ENCODE peak calls at places on chromosomes 1 and 21, in seven cellular contexts. One of them, this sample, is unnamed.

GRCh38 chr21:45877821-45878469 is 103.6 kb upstream of the COL6A1 start:
- DNase-seq in H1: no peak
- DNase-seq in mesenchymal stem cell: no peak
- DNase-seq in mesendoderm: no peak
- DNase-seq in H9: no peak
- DNase-seq in trophoblast cell: no peak
- DNase-seq in IMR-90: no peak
- DNase-seq in this sample: no peak

GRCh38 chr1:40059960-40060337 is 19.4 kb downstream of the CAP1 start:
- DNase-seq in H1: no peak
- DNase-seq in mesenchymal stem cell: peak
- DNase-seq in mesendoderm: no peak
- DNase-seq in H9: no peak
- DNase-seq in trophoblast cell: no peak
- DNase-seq in IMR-90: no peak
- DNase-seq in this sample: no peak

GRCh38 chr1:192552619-192553225 is 22.9 kb upstream of the RGS1 start:
- DNase-seq in H1: no peak
- DNase-seq in mesenchymal stem cell: no peak
- DNase-seq in mesendoderm: no peak
- DNase-seq in H9: no peak
- DNase-seq in trophoblast cell: peak
- DNase-seq in IMR-90: no peak
- DNase-seq in this sample: no peak

GRCh38 chr1:204377800-204378608 is 18.3 kb upstream of the PLEKHA6 start:
- DNase-seq in H1: peak
- DNase-seq in mesenchymal stem cell: no peak
- DNase-seq in mesendoderm: peak
- DNase-seq in H9: peak
- DNase-seq in trophoblast cell: peak
- DNase-seq in IMR-90: no peak
- DNase-seq in this sample: no peak

GRCh38 chr1:36166938-36167910 is 11.3 kb downstream of the MAP7D1 start:
- DNase-seq in H1: no peak
- DNase-seq in mesenchymal stem cell: peak
- DNase-seq in mesendoderm: peak
- DNase-seq in H9: no peak
- DNase-seq in trophoblast cell: no peak
- DNase-seq in IMR-90: peak
- DNase-seq in this sample: no peak

GRCh38 chr1:167820684-167821355 is 93.1 kb downstream of the ADCY10 start:
- DNase-seq in H1: no peak
- DNase-seq in mesenchymal stem cell: no peak
- DNase-seq in mesendoderm: peak
- DNase-seq in H9: peak
- DNase-seq in trophoblast cell: peak
- DNase-seq in IMR-90: no peak
- DNase-seq in this sample: no peak

GRCh38 chr1:40868051-40868723 is 6.0 kb upstream of the CITED4 start:
- DNase-seq in H1: no peak
- DNase-seq in mesenchymal stem cell: peak
- DNase-seq in mesendoderm: no peak
- DNase-seq in H9: no peak
- DNase-seq in trophoblast cell: peak
- DNase-seq in IMR-90: peak
- DNase-seq in this sample: no peak

GRCh38 chr21:44911384-44912157 is 9.1 kb downstream of the ITGB2 start:
- DNase-seq in H1: no peak
- DNase-seq in mesenchymal stem cell: no peak
- DNase-seq in mesendoderm: no peak
- DNase-seq in H9: no peak
- DNase-seq in trophoblast cell: peak
- DNase-seq in IMR-90: no peak
- DNase-seq in this sample: no peak

GRCh38 chr1:93001893-93002292 is 40.6 kb upstream of the DIPK1A start:
- DNase-seq in H1: no peak
- DNase-seq in mesenchymal stem cell: no peak
- DNase-seq in mesendoderm: peak
- DNase-seq in H9: no peak
- DNase-seq in trophoblast cell: no peak
- DNase-seq in IMR-90: no peak
- DNase-seq in this sample: no peak

GRCh38 chr1:233113009-233113712 is 162.8 kb downstream of the NTPCR start:
- DNase-seq in H1: no peak
- DNase-seq in mesenchymal stem cell: peak
- DNase-seq in mesendoderm: peak
- DNase-seq in H9: peak
- DNase-seq in trophoblast cell: peak
- DNase-seq in IMR-90: peak
- DNase-seq in this sample: peak

GRCh38 chr1:168466703-168467081 is 77.1 kb downstream of the XCL2 start:
- DNase-seq in H1: no peak
- DNase-seq in mesenchymal stem cell: no peak
- DNase-seq in mesendoderm: no peak
- DNase-seq in H9: no peak
- DNase-seq in trophoblast cell: no peak
- DNase-seq in IMR-90: no peak
- DNase-seq in this sample: no peak

GRCh38 chr1:214912127-214912526 is 170.4 kb upstream of the KCNK2 start:
- DNase-seq in H1: no peak
- DNase-seq in mesenchymal stem cell: no peak
- DNase-seq in mesendoderm: no peak
- DNase-seq in H9: no peak
- DNase-seq in trophoblast cell: no peak
- DNase-seq in IMR-90: no peak
- DNase-seq in this sample: no peak

GRCh38 chr21:15766952-15767603 is 37.3 kb downstream of the USP25 start:
- DNase-seq in H1: no peak
- DNase-seq in mesenchymal stem cell: no peak
- DNase-seq in mesendoderm: no peak
- DNase-seq in H9: no peak
- DNase-seq in trophoblast cell: no peak
- DNase-seq in IMR-90: no peak
- DNase-seq in this sample: no peak

GRCh38 chr1:78737241-78737640 is 87.6 kb downstream of the IFI44 start:
- DNase-seq in H1: no peak
- DNase-seq in mesenchymal stem cell: peak
- DNase-seq in mesendoderm: no peak
- DNase-seq in H9: no peak
- DNase-seq in trophoblast cell: no peak
- DNase-seq in IMR-90: no peak
- DNase-seq in this sample: no peak

DNA sequence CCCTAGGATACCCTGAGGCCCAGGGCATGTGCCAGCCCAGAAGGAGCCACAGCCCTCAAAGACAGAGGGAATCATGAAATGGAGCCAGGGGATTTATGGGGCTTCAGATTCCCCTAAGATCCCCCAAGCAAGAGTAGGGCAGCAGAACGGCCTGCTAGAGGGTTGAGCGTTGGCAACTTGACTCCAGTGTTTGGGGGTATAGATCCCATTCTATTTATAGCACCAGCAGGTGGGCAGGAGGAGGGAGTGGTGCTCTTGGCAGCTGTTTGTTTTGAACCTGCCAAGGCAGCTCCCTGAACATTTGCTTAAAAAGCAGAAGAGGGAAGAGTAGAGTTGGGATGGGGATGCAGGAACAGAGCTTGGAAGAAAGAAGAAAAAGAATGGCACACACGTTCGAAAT is 33.7 kb downstream of the GLUL start:
- DNase-seq in H1: no peak
- DNase-seq in mesenchymal stem cell: no peak
- DNase-seq in mesendoderm: no peak
- DNase-seq in H9: no peak
- DNase-seq in trophoblast cell: no peak
- DNase-seq in IMR-90: no peak
- DNase-seq in this sample: no peak
- H3K27ac ChIP-seq in H1: no peak
- H3K27ac ChIP-seq in mesenchymal stem cell: no peak
- H3K27ac ChIP-seq in mesendoderm: no peak
- H3K27ac ChIP-seq in H9: no peak
- H3K27ac ChIP-seq in trophoblast cell: no peak
- H3K27ac ChIP-seq in IMR-90: no peak
- H3K27ac ChIP-seq in this sample: peak

GRCh38 chr1:59055908-59056719 is 240.8 kb upstream of the FGGY start:
- DNase-seq in H1: no peak
- DNase-seq in mesenchymal stem cell: peak
- DNase-seq in mesendoderm: no peak
- DNase-seq in H9: no peak
- DNase-seq in trophoblast cell: peak
- DNase-seq in IMR-90: no peak
- DNase-seq in this sample: no peak
- H2BK5ac ChIP-seq in H1: no peak
- H2BK5ac ChIP-seq in mesenchymal stem cell: no peak
- H2BK5ac ChIP-seq in mesendoderm: no peak
- H2BK5ac ChIP-seq in H9: no peak
- H2BK5ac ChIP-seq in trophoblast cell: no peak
- H2BK5ac ChIP-seq in IMR-90: no peak
- H2BK5ac ChIP-seq in this sample: no peak

DNA sequence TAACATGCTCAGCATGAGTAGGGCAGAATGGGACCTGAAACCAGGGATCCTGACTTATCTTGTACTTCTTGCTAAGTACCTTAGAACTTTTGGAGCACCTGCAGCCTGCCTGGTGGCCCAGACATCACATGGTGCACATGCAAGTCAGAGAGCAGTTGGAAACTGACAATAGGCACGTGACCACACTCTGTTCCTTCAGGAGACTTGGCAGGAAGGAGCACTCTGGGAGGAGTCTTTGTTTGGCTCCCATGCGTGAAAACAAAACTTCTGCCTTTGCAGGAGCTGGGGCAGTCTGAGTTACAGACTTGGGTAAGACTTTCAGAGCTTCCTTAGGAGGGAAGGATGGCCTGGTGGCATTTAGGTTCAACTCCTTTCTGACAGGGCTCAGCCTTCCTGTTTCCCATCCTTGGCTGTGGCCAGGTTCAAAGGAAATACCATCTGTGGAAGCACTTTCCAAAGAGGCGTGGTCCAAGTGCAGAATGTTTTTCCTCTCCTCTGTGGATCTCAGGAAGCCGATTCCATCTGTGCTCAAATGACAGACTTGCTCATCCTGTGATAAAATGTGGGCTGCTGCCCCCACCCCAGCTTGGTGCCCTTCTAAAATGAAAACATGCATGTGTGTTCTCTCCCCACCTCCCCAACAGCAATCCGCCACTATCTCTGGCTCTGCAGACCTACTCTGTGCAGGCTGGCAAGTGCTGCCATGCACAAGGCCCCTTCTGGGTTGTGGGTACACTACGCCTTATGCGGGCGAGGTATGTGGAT is 14.1 kb upstream of the ZNF436 start:
- DNase-seq in H1: no peak
- DNase-seq in mesenchymal stem cell: no peak
- DNase-seq in mesendoderm: no peak
- DNase-seq in H9: no peak
- DNase-seq in trophoblast cell: peak
- DNase-seq in IMR-90: no peak
- DNase-seq in this sample: no peak
- H3K27ac ChIP-seq in H1: no peak
- H3K27ac ChIP-seq in mesenchymal stem cell: no peak
- H3K27ac ChIP-seq in mesendoderm: no peak
- H3K27ac ChIP-seq in H9: no peak
- H3K27ac ChIP-seq in trophoblast cell: no peak
- H3K27ac ChIP-seq in IMR-90: no peak
- H3K27ac ChIP-seq in this sample: no peak

DNA sequence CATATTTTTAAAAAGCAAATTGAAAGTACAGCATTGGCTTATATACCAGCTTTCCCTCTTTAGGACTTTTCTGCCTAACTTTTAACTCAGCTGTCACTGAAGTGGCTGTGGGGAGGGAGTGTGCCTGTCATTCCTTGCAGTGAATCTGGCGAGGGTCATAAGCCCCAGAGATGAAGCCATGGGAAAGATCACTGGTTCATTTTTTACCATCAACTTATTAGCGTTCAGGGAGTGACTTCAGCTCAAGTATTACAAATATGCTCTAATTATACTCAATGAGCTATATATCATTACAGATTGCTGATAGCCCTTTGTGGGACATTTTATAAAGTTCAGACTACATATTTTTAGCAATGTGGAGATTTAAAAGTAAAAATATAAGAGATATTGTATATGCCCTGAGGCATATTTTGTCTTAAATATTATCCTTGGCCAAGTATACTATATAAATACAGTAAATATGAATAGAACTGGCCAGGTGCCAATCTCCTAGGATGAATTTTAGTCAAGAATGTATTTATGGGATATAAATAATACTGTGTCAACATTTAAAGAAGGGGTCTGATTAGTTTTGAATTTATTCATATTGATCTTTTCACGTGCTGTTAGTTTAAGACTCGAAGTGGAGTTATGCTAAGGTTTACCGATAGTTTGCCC is 4.4 kb downstream of the TGFB2 start:
- DNase-seq in H1: no peak
- DNase-seq in mesenchymal stem cell: no peak
- DNase-seq in mesendoderm: no peak
- DNase-seq in H9: no peak
- DNase-seq in trophoblast cell: peak
- DNase-seq in IMR-90: no peak
- DNase-seq in this sample: no peak
- H2BK5ac ChIP-seq in H1: no peak
- H2BK5ac ChIP-seq in mesenchymal stem cell: no peak
- H2BK5ac ChIP-seq in mesendoderm: no peak
- H2BK5ac ChIP-seq in H9: no peak
- H2BK5ac ChIP-seq in trophoblast cell: no peak
- H2BK5ac ChIP-seq in IMR-90: peak
- H2BK5ac ChIP-seq in this sample: no peak

DNA sequence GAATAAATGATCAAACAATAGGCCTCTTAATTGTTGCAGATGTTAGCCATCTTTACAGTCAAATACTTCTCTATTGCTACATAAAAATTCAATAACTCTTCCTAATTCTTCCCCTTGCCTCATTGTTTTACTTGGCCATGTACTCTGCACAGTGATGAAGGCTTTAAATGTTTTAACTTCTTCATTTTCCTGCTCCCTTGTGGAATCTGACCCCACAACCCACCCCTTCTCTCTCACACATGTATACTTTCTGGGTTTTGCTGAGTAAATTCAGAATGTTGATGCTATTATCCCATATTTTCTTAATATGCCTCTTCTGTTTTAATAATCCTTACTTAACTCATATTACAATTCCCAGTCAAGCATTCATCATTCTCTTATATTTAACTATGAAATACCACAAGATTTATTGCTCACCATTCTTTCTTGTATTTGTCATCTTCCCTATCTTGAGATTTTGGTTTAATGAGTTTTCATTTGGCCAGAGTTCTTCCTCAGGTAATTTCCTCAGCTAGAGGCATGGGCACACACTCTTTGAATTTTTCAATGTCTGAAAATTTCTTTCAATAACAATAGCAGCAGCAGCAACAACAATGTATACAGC is 327.8 kb upstream of the USP24 start:
- DNase-seq in H1: no peak
- DNase-seq in mesenchymal stem cell: no peak
- DNase-seq in mesendoderm: no peak
- DNase-seq in H9: no peak
- DNase-seq in trophoblast cell: no peak
- DNase-seq in IMR-90: peak
- DNase-seq in this sample: no peak
- H3K27ac ChIP-seq in H1: no peak
- H3K27ac ChIP-seq in mesenchymal stem cell: no peak
- H3K27ac ChIP-seq in mesendoderm: no peak
- H3K27ac ChIP-seq in H9: no peak
- H3K27ac ChIP-seq in trophoblast cell: no peak
- H3K27ac ChIP-seq in IMR-90: peak
- H3K27ac ChIP-seq in this sample: no peak

GRCh38 chr1:99180343-99180808 is 83.9 kb upstream of the PLPPR4 start:
- DNase-seq in H1: peak
- DNase-seq in mesenchymal stem cell: peak
- DNase-seq in mesendoderm: peak
- DNase-seq in H9: peak
- DNase-seq in trophoblast cell: peak
- DNase-seq in IMR-90: peak
- DNase-seq in this sample: peak
- H2BK5ac ChIP-seq in H1: no peak
- H2BK5ac ChIP-seq in mesenchymal stem cell: no peak
- H2BK5ac ChIP-seq in mesendoderm: no peak
- H2BK5ac ChIP-seq in H9: no peak
- H2BK5ac ChIP-seq in trophoblast cell: no peak
- H2BK5ac ChIP-seq in IMR-90: no peak
- H2BK5ac ChIP-seq in this sample: no peak

This sample was measured in neuronal stem cell.